ENCODE peak calls at places on chromosomes 16 and 17, in ten cellular contexts. D, J, C, F, S, Z, K, T, B and H are unnamed samples.

GRCh38 chr16:67673712-67674580 is 7.3 kb downstream of the C16orf86 start:
- DNase-seq in C (peak), J (no peak), Z (no peak), T (no peak), S (no peak), D (no peak), B (peak), F (no peak), K (no peak), H (no peak)

GRCh38 chr16:10647721-10648296 is 46.9 kb downstream of the TEKT5 start:
- DNase-seq in F (no peak), S (no peak), C (no peak), B (no peak), J (no peak), T (no peak), D (no peak), Z (no peak), K (no peak), H (no peak)

GRCh38 chr16:49855280-49855821 is 561 bp downstream of the ZNF423 start:
- DNase-seq in T (peak), C (peak), K (peak), J (no peak), D (peak), F (no peak), S (peak), Z (no peak), B (no peak), H (peak)

GRCh38 chr16:49588729-49589384 is 215.3 kb downstream of the C16orf78 start:
- DNase-seq in K (peak), D (no peak), B (no peak), F (no peak), C (peak), T (peak), Z (no peak), S (no peak), J (no peak), H (peak)

GRCh38 chr17:7445011-7445927 is at the start of gene CHRNB1:
- DNase-seq in T (peak), J (no peak), B (peak), K (peak), Z (peak), F (no peak), S (peak), D (peak), C (peak), H (peak)

GRCh38 chr16:31092330-31092729 is 2.3 kb downstream of the VKORC1 start:
- DNase-seq in Z (no peak), C (no peak), B (no peak), J (no peak), D (no peak), F (no peak), T (peak), K (no peak), S (no peak), H (no peak)

GRCh38 chr17:32627233-32628008 is 140.6 kb downstream of the CDK5R1 start:
- DNase-seq in B (peak), D (peak), K (no peak), F (no peak), Z (no peak), T (peak), C (no peak), J (no peak), S (no peak), H (no peak)

GRCh38 chr16:68359398-68360191 is 48.8 kb downstream of the PRMT7 start:
- DNase-seq in T (no peak), C (no peak), K (no peak), Z (no peak), D (no peak), S (no peak), B (no peak), J (no peak), F (no peak), H (no peak)

GRCh38 chr16:20611975-20612471 is 35.9 kb upstream of the ACSM2B start:
- DNase-seq in D (peak), C (peak), S (no peak), Z (no peak), K (no peak), F (no peak), J (no peak), T (no peak), B (peak), H (no peak)

GRCh38 chr16:2497116-2497630 is 16.6 kb upstream of the ATP6V0C start:
- DNase-seq in D (no peak), Z (no peak), B (no peak), S (no peak), K (no peak), T (no peak), F (no peak), C (no peak), J (no peak), H (no peak)

GRCh38 chr17:41975099-41976083 is 8.8 kb downstream of the CNP start:
- DNase-seq in B (no peak), D (peak), S (no peak), F (no peak), C (no peak), T (peak), Z (no peak), K (no peak), J (no peak), H (no peak)

GRCh38 chr17:71284032-71284755 is 836.6 kb upstream of the SOX9 start:
- DNase-seq in S (no peak), F (no peak), K (no peak), T (no peak), D (no peak), C (no peak), B (no peak), J (no peak), Z (no peak), H (no peak)

GRCh38 chr16:57260294-57260929 is 15.4 kb downstream of the ARL2BP start:
- DNase-seq in F (peak), B (no peak), C (peak), S (peak), T (peak), J (no peak), Z (peak), D (peak), K (no peak), H (no peak)

GRCh38 chr17:491086-492014 is 138.7 kb upstream of the RPH3AL start:
- DNase-seq in B (no peak), T (peak), Z (peak), F (no peak), K (peak), S (peak), D (no peak), C (peak), J (peak), H (peak)

GRCh38 chr17:7912927-7913524 is 3.1 kb downstream of the RNF227 start:
- DNase-seq in K (peak), T (peak), B (peak), S (no peak), J (no peak), C (no peak), F (peak), Z (peak), D (peak), H (peak)

GRCh38 chr16:81513204-81514040 is 68.8 kb downstream of the CMIP start:
- DNase-seq in B (no peak), C (no peak), J (no peak), K (peak), Z (no peak), S (no peak), D (peak), T (peak), F (no peak), H (peak)

GRCh38 chr17:13513039-13513405 is 88.7 kb downstream of the HS3ST3A1 start:
- DNase-seq in K (no peak), T (peak), F (peak), S (no peak), D (no peak), Z (no peak), J (no peak), B (no peak), C (no peak), H (no peak)

GRCh38 chr16:28110074-28110473 is 46.6 kb upstream of the GSG1L start:
- DNase-seq in J (no peak), K (no peak), T (no peak), B (no peak), D (no peak), S (no peak), Z (no peak), C (peak), F (no peak), H (no peak)

GRCh38 chr17:76371656-76372628 is 12.5 kb upstream of the SPHK1 start:
- DNase-seq in K (no peak), F (peak), J (no peak), B (no peak), Z (no peak), D (no peak), C (no peak), S (no peak), T (peak), H (peak)

GRCh38 chr16:16120382-16121184 is 102.7 kb downstream of the ABCC6 start:
- DNase-seq in J (no peak), S (no peak), C (peak), F (no peak), Z (no peak), B (peak), D (peak), T (no peak), K (no peak), H (no peak)